ENCODE peak calls at places on chromosome 19, in seven cellular contexts. Q is fibroblast of mammary gland, Y is AG04450, G is foreskin fibroblast, W is endothelial cell, T is left lung, V is HFFc6. M is an unnamed sample.

GRCh38 chr19:46192990-46193650 is 36.4 kb upstream of the IGFL1 start:
- DNase-seq in Q (peak), V (peak), G (peak), T (peak), W (no peak), Y (no peak), M (peak)

GRCh38 chr19:31262673-31263308 is 86.4 kb downstream of the TSHZ3 start:
- DNase-seq in V (no peak), W (no peak), Q (no peak), T (peak), G (peak), Y (no peak), M (no peak)

GRCh38 chr19:6402834-6403608 is 10.1 kb upstream of the GTF2F1 start:
- DNase-seq in T (no peak), V (peak), Y (peak), Q (peak), G (peak), W (no peak), M (peak)

GRCh38 chr19:342801-343421 is 1.7 kb downstream of the MIER2 start:
- DNase-seq in Q (peak), Y (peak), W (no peak), T (peak), V (peak), G (peak), M (peak)

GRCh38 chr19:33064778-33065550 is at the start of gene RHPN2:
- DNase-seq in Y (no peak), W (peak), V (peak), T (peak), Q (peak), G (peak), M (no peak)

GRCh38 chr19:51830263-51830662 is 35.3 kb downstream of the FPR3 start:
- DNase-seq in Y (no peak), G (no peak), V (no peak), T (no peak), Q (peak), W (no peak), M (no peak)

GRCh38 chr19:18657590-18658365 is 20.9 kb downstream of the KLHL26 start:
- DNase-seq in W (no peak), V (no peak), G (no peak), Y (peak), Q (peak), T (peak), M (no peak)

GRCh38 chr19:12868540-12869112 is 12.6 kb downstream of the DNASE2 start:
- DNase-seq in T (no peak), Q (no peak), W (no peak), G (peak), Y (no peak), V (peak), M (no peak)

GRCh38 chr19:31513841-31514240 is 164.6 kb upstream of the TSHZ3 start:
- DNase-seq in T (no peak), Y (no peak), V (no peak), W (no peak), G (no peak), Q (no peak), M (no peak)

GRCh38 chr19:35006342-35006998 is 6.3 kb downstream of the GRAMD1A start:
- DNase-seq in T (peak), W (no peak), Y (no peak), V (peak), G (no peak), Q (peak), M (no peak)

GRCh38 chr19:18173054-18173571 is 500 bp upstream of the IFI30 start:
- DNase-seq in Y (no peak), T (peak), G (no peak), V (no peak), Q (peak), W (no peak), M (no peak)

GRCh38 chr19:16496613-16496983 is 404 bp downstream of the C19orf44 start:
- DNase-seq in W (no peak), T (no peak), G (peak), Y (no peak), V (peak), Q (peak), M (peak)

GRCh38 chr19:35601971-35602370 is 10.6 kb upstream of the HAUS5 start:
- DNase-seq in Y (no peak), W (no peak), G (no peak), T (no peak), Q (no peak), V (no peak), M (no peak)

GRCh38 chr19:10289167-10289835 is 451 bp upstream of the ICAM5 start:
- DNase-seq in Y (no peak), G (peak), Q (peak), T (peak), V (peak), W (no peak), M (no peak)

GRCh38 chr19:17256130-17256529 is 8.4 kb downstream of the USHBP1 start:
- DNase-seq in W (no peak), V (no peak), Y (no peak), Q (no peak), G (no peak), T (no peak), M (no peak)

GRCh38 chr19:34287676-34288140 is 33.4 kb downstream of the GARRE1 start:
- DNase-seq in V (no peak), W (no peak), G (no peak), T (no peak), Y (no peak), Q (no peak), M (no peak)

GRCh38 chr19:8487137-8487851 is 15.1 kb downstream of the PRAM1 start:
- DNase-seq in V (no peak), G (no peak), W (no peak), Q (no peak), T (peak), Y (no peak), M (no peak)

GRCh38 chr19:6740589-6741348 is 1.3 kb downstream of the TRIP10 start:
- DNase-seq in W (peak), G (peak), V (no peak), Y (no peak), Q (peak), T (peak), M (no peak)

GRCh38 chr19:47124937-47125668 is 5.5 kb upstream of the SAE1 start:
- DNase-seq in Y (no peak), Q (peak), G (peak), T (no peak), W (no peak), V (peak), M (no peak)

GRCh38 chr19:47284324-47284899 is 9.7 kb downstream of the INAFM1 start:
- DNase-seq in W (peak), V (peak), Q (peak), Y (peak), T (no peak), G (peak), M (no peak)

GRCh38 chr19:27742041-27742440 is 1470.9 kb downstream of the UQCRFS1 start:
- DNase-seq in V (no peak), Q (no peak), Y (no peak), T (no peak), W (no peak), G (no peak), M (no peak)

GRCh38 chr19:13995017-13995728 is 10.9 kb downstream of the RFX1 start:
- DNase-seq in Q (peak), G (peak), Y (no peak), W (no peak), T (no peak), V (peak), M (peak)

GRCh38 chr19:18414504-18415176 is 4.6 kb upstream of the SSBP4 start:
- DNase-seq in W (no peak), Y (no peak), Q (no peak), V (no peak), T (peak), G (peak), M (no peak)

GRCh38 chr19:3053780-3054179 is 8.5 kb downstream of the TLE5 start:
- DNase-seq in W (no peak), G (no peak), T (no peak), V (no peak), Y (no peak), Q (no peak), M (no peak)

GRCh38 chr19:9956956-9957355 is 20.6 kb upstream of the OLFM2 start:
- DNase-seq in V (peak), W (no peak), T (no peak), Q (peak), G (peak), Y (no peak), M (no peak)

GRCh38 chr19:3360494-3361383 is 5.6 kb upstream of the NFIC start:
- DNase-seq in W (no peak), T (peak), V (no peak), Q (peak), Y (no peak), G (peak), M (no peak)

GRCh38 chr19:39336483-39336882 is 640 bp upstream of the GMFG start:
- DNase-seq in Y (no peak), W (no peak), Q (no peak), T (no peak), G (no peak), V (no peak), M (no peak)

GRCh38 chr19:10998045-10998533 is 37.3 kb downstream of the SMARCA4 start:
- DNase-seq in V (no peak), Q (peak), T (no peak), G (no peak), W (no peak), Y (no peak), M (no peak)

GRCh38 chr19:21328402-21328801 is 808 bp downstream of the ZNF708 start:
- DNase-seq in W (no peak), Y (no peak), T (no peak), V (no peak), Q (no peak), G (peak), M (no peak)

GRCh38 chr19:35462476-35462953 is 14.5 kb downstream of the FFAR2 start:
- DNase-seq in Q (no peak), G (no peak), T (no peak), W (no peak), V (peak), Y (no peak), M (no peak)

GRCh38 chr19:52922841-52923781 is at the start of gene ZNF888:
- DNase-seq in W (peak), Y (no peak), Q (peak), V (peak), T (peak), G (peak), M (peak)

GRCh38 chr19:12095111-12095790 is 30.7 kb downstream of the ZNF844 start:
- DNase-seq in T (no peak), Q (peak), G (peak), W (no peak), Y (peak), V (no peak), M (no peak)

GRCh38 chr19:14149509-14149994 is 13.2 kb upstream of the ASF1B start:
- DNase-seq in W (no peak), Q (peak), G (peak), T (peak), Y (no peak), V (no peak), M (no peak)

GRCh38 chr19:42942187-42942789 is 5.3 kb upstream of the PSG7 start:
- DNase-seq in V (no peak), Q (peak), G (peak), Y (no peak), T (no peak), W (peak), M (no peak)

GRCh38 chr19:57512845-57513244 is 13.1 kb downstream of the ZNF773 start:
- DNase-seq in T (no peak), V (no peak), G (peak), Q (peak), Y (no peak), W (peak), M (no peak)

GRCh38 chr19:33063356-33064116 is 1.2 kb downstream of the RHPN2 start:
- DNase-seq in Y (no peak), Q (peak), G (peak), T (no peak), W (peak), V (peak), M (no peak)

GRCh38 chr19:16379521-16380313 is 55.1 kb downstream of the KLF2 start:
- DNase-seq in Q (no peak), T (no peak), V (no peak), G (no peak), W (no peak), Y (no peak), M (no peak)

DNA sequence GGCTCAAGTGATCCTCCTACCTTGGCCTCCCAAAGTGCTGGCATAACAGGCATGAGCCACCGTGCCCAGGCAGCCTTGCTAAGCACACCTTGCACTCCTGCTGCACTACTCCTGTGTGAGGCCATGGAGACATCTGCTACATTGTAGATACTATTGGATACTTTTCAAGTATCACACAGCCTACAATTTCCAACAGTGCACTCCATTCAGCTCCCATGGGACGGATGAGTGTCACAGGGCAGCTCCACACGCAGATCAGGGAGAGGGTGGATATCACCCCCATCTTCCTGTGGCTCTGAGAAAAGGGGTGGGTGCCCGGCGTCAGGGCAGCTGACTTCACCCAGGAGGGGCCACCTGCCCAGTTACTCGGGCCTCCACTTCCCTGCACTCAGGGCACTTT is 39.1 kb upstream of the CCNE1 start:
- DNase-seq in W (no peak), V (no peak), G (no peak), T (no peak), Y (no peak), Q (no peak), M (no peak)
- TF ChIP-seq CTCF in W (no peak), V (no peak), G (no peak), T (no peak), Y (no peak), Q (no peak), M (no peak)

DNA sequence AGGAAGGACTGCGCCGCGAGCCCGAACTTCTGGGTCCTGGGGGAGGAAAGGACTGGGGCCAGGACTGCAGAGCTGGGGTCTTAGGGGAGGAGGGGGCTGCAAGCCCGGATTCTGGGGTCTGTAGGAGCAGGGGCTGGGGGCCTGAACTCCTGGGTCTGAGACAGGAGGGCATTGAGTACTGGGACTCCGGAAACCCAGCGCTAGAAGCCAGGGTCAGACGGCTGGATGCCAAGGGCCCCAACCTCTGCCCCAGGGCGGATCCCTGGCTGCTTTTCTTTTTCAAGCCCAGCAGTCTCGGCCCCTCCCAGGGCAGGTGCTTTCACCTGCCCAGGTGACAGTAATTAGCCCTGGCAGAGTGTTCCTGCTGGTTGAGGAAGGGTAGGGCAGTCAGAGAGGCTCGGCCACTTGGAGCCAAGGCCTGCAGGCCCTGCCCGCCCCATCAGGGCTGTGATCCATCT is 2.3 kb downstream of the MYH14 start:
- DNase-seq in Y (no peak), W (no peak), G (no peak), V (no peak), Q (no peak), T (peak), M (no peak)
- TF ChIP-seq CTCF in Y (no peak), W (no peak), G (no peak), V (no peak), Q (no peak), T (no peak), M (no peak)

GRCh38 chr19:15253076-15253475 is 20.8 kb upstream of the EPHX3 start:
- DNase-seq in G (no peak), W (no peak), Q (no peak), V (no peak), Y (no peak), T (no peak), M (no peak)

GRCh38 chr19:15250635-15250993 is 18.4 kb upstream of the EPHX3 start:
- DNase-seq in Q (no peak), Y (no peak), W (no peak), G (no peak), T (no peak), V (peak), M (no peak)

GRCh38 chr19:15252398-15253018 is 20.3 kb upstream of the EPHX3 start:
- DNase-seq in V (peak), Y (no peak), T (no peak), W (peak), G (peak), Q (peak), M (no peak)

GRCh38 chr19:15251010-15251748 is 18.9 kb upstream of the EPHX3 start:
- DNase-seq in Y (peak), V (peak), T (no peak), G (peak), Q (peak), W (no peak), M (peak)

GRCh38 chr19:15251749-15252397 is 19.6 kb upstream of the EPHX3 start:
- DNase-seq in G (peak), Y (peak), V (peak), Q (peak), T (peak), W (peak), M (peak)
- TF ChIP-seq CTCF in G (peak), Y (peak), V (peak), Q (peak), T (no peak), W (no peak), M (peak)

GRCh38 chr19:1354496-1355257 is 29.0 kb upstream of the NDUFS7 start:
- DNase-seq in T (peak), Q (peak), Y (peak), G (peak), V (peak), W (peak), M (peak)
- TF ChIP-seq CTCF in T (no peak), Q (no peak), Y (no peak), G (no peak), V (no peak), W (no peak), M (no peak)

GRCh38 chr19:50401505-50402450 is 17.0 kb upstream of the SPIB start:
- DNase-seq in Q (no peak), G (no peak), Y (no peak), W (no peak), T (no peak), V (no peak), M (no peak)
- TF ChIP-seq CTCF in Q (no peak), G (no peak), Y (no peak), W (no peak), T (no peak), V (peak), M (no peak)

M was measured in BJ.